ENCODE peak calls at places on chromosomes 7 and 10, in ten cellular contexts. One of them, this sample, is unnamed.

GRCh38 chr7:74040101-74040790 is 12.3 kb downstream of the ELN start:
- DNase-seq in H1: no peak
- DNase-seq in GM12878: no peak
- DNase-seq in ovary: no peak
- DNase-seq in stomach: no peak
- DNase-seq in K562: no peak
- DNase-seq in SK-N-SH: no peak
- DNase-seq in sigmoid colon: no peak
- DNase-seq in A549: no peak
- DNase-seq in suprapubic skin: no peak
- DNase-seq in this sample: no peak

GRCh38 chr10:80535671-80536360 is 1.9 kb upstream of the SH2D4B start:
- DNase-seq in H1: peak; percentile 78
- DNase-seq in GM12878: no peak
- DNase-seq in ovary: peak; percentile 50
- DNase-seq in stomach: peak; percentile 70
- DNase-seq in K562: peak; percentile 81
- DNase-seq in SK-N-SH: no peak
- DNase-seq in sigmoid colon: peak; percentile 78
- DNase-seq in A549: peak; percentile 89
- DNase-seq in suprapubic skin: peak; percentile 90
- DNase-seq in this sample: peak; percentile 85

GRCh38 chr7:20798694-20799121 is 12.0 kb upstream of the SP8 start:
- DNase-seq in H1: peak; percentile 58
- DNase-seq in GM12878: no peak
- DNase-seq in ovary: no peak
- DNase-seq in stomach: no peak
- DNase-seq in K562: no peak
- DNase-seq in SK-N-SH: no peak
- DNase-seq in sigmoid colon: no peak
- DNase-seq in A549: no peak
- DNase-seq in suprapubic skin: no peak
- DNase-seq in this sample: no peak

GRCh38 chr10:97234403-97234802 is 48.6 kb upstream of the SLIT1 start:
- DNase-seq in H1: no peak
- DNase-seq in GM12878: no peak
- DNase-seq in ovary: no peak
- DNase-seq in stomach: no peak
- DNase-seq in K562: peak; percentile 32
- DNase-seq in SK-N-SH: peak; percentile 49
- DNase-seq in sigmoid colon: no peak
- DNase-seq in A549: peak; percentile 13
- DNase-seq in suprapubic skin: no peak
- DNase-seq in this sample: no peak

GRCh38 chr10:30897045-30897444 is 134.6 kb downstream of the ZNF438 start:
- DNase-seq in H1: no peak
- DNase-seq in GM12878: no peak
- DNase-seq in ovary: no peak
- DNase-seq in stomach: no peak
- DNase-seq in K562: no peak
- DNase-seq in SK-N-SH: no peak
- DNase-seq in sigmoid colon: no peak
- DNase-seq in A549: no peak
- DNase-seq in suprapubic skin: no peak
- DNase-seq in this sample: no peak

GRCh38 chr10:96267234-96267705 is 4.1 kb downstream of the BLNK start:
- DNase-seq in H1: no peak
- DNase-seq in GM12878: no peak
- DNase-seq in ovary: no peak
- DNase-seq in stomach: no peak
- DNase-seq in K562: no peak
- DNase-seq in SK-N-SH: no peak
- DNase-seq in sigmoid colon: no peak
- DNase-seq in A549: no peak
- DNase-seq in suprapubic skin: no peak
- DNase-seq in this sample: peak; percentile 43

GRCh38 chr10:29634764-29635625 is at the start of gene SVIL:
- DNase-seq in H1: no peak
- DNase-seq in GM12878: no peak
- DNase-seq in ovary: peak; percentile 87
- DNase-seq in stomach: no peak
- DNase-seq in K562: no peak
- DNase-seq in SK-N-SH: no peak
- DNase-seq in sigmoid colon: peak; percentile 95
- DNase-seq in A549: no peak
- DNase-seq in suprapubic skin: peak; percentile 86
- DNase-seq in this sample: peak; percentile 75

GRCh38 chr7:91164531-91164930 is 99.7 kb upstream of the FZD1 start:
- DNase-seq in H1: no peak
- DNase-seq in GM12878: no peak
- DNase-seq in ovary: no peak
- DNase-seq in stomach: no peak
- DNase-seq in K562: no peak
- DNase-seq in SK-N-SH: no peak
- DNase-seq in sigmoid colon: no peak
- DNase-seq in A549: no peak
- DNase-seq in suprapubic skin: no peak
- DNase-seq in this sample: no peak

GRCh38 chr10:4981722-4982471 is 18.7 kb downstream of the AKR1C1 start:
- DNase-seq in H1: peak; percentile 47
- DNase-seq in GM12878: no peak
- DNase-seq in ovary: peak; percentile 52
- DNase-seq in stomach: peak; percentile 74
- DNase-seq in K562: peak; percentile 93
- DNase-seq in SK-N-SH: peak; percentile 12
- DNase-seq in sigmoid colon: no peak
- DNase-seq in A549: no peak
- DNase-seq in suprapubic skin: no peak
- DNase-seq in this sample: peak; percentile 51

GRCh38 chr7:95205821-95206220 is 118.5 kb downstream of the PON1 start:
- DNase-seq in H1: no peak
- DNase-seq in GM12878: no peak
- DNase-seq in ovary: no peak
- DNase-seq in stomach: no peak
- DNase-seq in K562: no peak
- DNase-seq in SK-N-SH: no peak
- DNase-seq in sigmoid colon: no peak
- DNase-seq in A549: no peak
- DNase-seq in suprapubic skin: no peak
- DNase-seq in this sample: no peak

GRCh38 chr7:10910447-10910846 is 63.2 kb upstream of the PHF14 start:
- DNase-seq in H1: no peak
- DNase-seq in GM12878: no peak
- DNase-seq in ovary: no peak
- DNase-seq in stomach: no peak
- DNase-seq in K562: no peak
- DNase-seq in SK-N-SH: peak; percentile 29
- DNase-seq in sigmoid colon: no peak
- DNase-seq in A549: no peak
- DNase-seq in suprapubic skin: no peak
- DNase-seq in this sample: no peak

GRCh38 chr7:45267262-45267661 is 109.7 kb downstream of the RAMP3 start:
- DNase-seq in H1: no peak
- DNase-seq in GM12878: no peak
- DNase-seq in ovary: no peak
- DNase-seq in stomach: no peak
- DNase-seq in K562: no peak
- DNase-seq in SK-N-SH: no peak
- DNase-seq in sigmoid colon: no peak
- DNase-seq in A549: no peak
- DNase-seq in suprapubic skin: no peak
- DNase-seq in this sample: no peak
- TF ChIP-seq EP300 in H1: no peak
- TF ChIP-seq EP300 in GM12878: no peak
- TF ChIP-seq EP300 in ovary: no peak
- TF ChIP-seq EP300 in stomach: no peak
- TF ChIP-seq EP300 in K562: no peak
- TF ChIP-seq EP300 in SK-N-SH: no peak
- TF ChIP-seq EP300 in sigmoid colon: no peak
- TF ChIP-seq EP300 in A549: no peak
- TF ChIP-seq EP300 in suprapubic skin: no peak
- TF ChIP-seq EP300 in this sample: no peak

GRCh38 chr10:79269969-79270368 is 77.3 kb upstream of the PPIF start:
- DNase-seq in H1: no peak
- DNase-seq in GM12878: no peak
- DNase-seq in ovary: no peak
- DNase-seq in stomach: no peak
- DNase-seq in K562: no peak
- DNase-seq in SK-N-SH: peak; percentile 65
- DNase-seq in sigmoid colon: no peak
- DNase-seq in A549: no peak
- DNase-seq in suprapubic skin: no peak
- DNase-seq in this sample: no peak

GRCh38 chr10:79270471-79271246 is 76.6 kb upstream of the PPIF start:
- DNase-seq in H1: no peak
- DNase-seq in GM12878: no peak
- DNase-seq in ovary: no peak
- DNase-seq in stomach: no peak
- DNase-seq in K562: peak; percentile 50
- DNase-seq in SK-N-SH: peak; percentile 74
- DNase-seq in sigmoid colon: peak; percentile 84
- DNase-seq in A549: no peak
- DNase-seq in suprapubic skin: no peak
- DNase-seq in this sample: no peak

GRCh38 chr10:79273603-79274002 is 73.7 kb upstream of the PPIF start:
- DNase-seq in H1: no peak
- DNase-seq in GM12878: no peak
- DNase-seq in ovary: peak; percentile 59
- DNase-seq in stomach: no peak
- DNase-seq in K562: no peak
- DNase-seq in SK-N-SH: no peak
- DNase-seq in sigmoid colon: peak; percentile 79
- DNase-seq in A549: no peak
- DNase-seq in suprapubic skin: no peak
- DNase-seq in this sample: no peak

GRCh38 chr10:79274279-79275104 is 72.8 kb upstream of the PPIF start:
- DNase-seq in H1: no peak
- DNase-seq in GM12878: no peak
- DNase-seq in ovary: peak; percentile 45
- DNase-seq in stomach: peak; percentile 52
- DNase-seq in K562: no peak
- DNase-seq in SK-N-SH: peak; percentile 87
- DNase-seq in sigmoid colon: peak; percentile 98
- DNase-seq in A549: no peak
- DNase-seq in suprapubic skin: peak; percentile 95
- DNase-seq in this sample: peak; percentile 64

GRCh38 chr10:79272353-79272752 is 74.9 kb upstream of the PPIF start:
- DNase-seq in H1: no peak
- DNase-seq in GM12878: no peak
- DNase-seq in ovary: no peak
- DNase-seq in stomach: no peak
- DNase-seq in K562: no peak
- DNase-seq in SK-N-SH: no peak
- DNase-seq in sigmoid colon: peak; percentile 92
- DNase-seq in A549: no peak
- DNase-seq in suprapubic skin: no peak
- DNase-seq in this sample: no peak
- H3K4me1 ChIP-seq in H1: no peaks in the 10 kb centered on the region
- H3K4me1 ChIP-seq in GM12878: peaks cover 20% of the 10 kb centered on the region
- H3K4me1 ChIP-seq in ovary: peaks cover 14% of the 10 kb centered on the region
- H3K4me1 ChIP-seq in stomach: peaks cover 87% of the 10 kb centered on the region
- H3K4me1 ChIP-seq in K562: peaks cover 27% of the 10 kb centered on the region
- H3K4me1 ChIP-seq in SK-N-SH: peaks cover 99% of the 10 kb centered on the region
- H3K4me1 ChIP-seq in sigmoid colon: no peaks in the 10 kb centered on the region
- H3K4me1 ChIP-seq in A549: peaks cover 7% of the 10 kb centered on the region
- H3K4me1 ChIP-seq in suprapubic skin: peaks cover 86% of the 10 kb centered on the region
- H3K4me1 ChIP-seq in this sample: peaks cover 36% of the 10 kb centered on the region

DNA sequence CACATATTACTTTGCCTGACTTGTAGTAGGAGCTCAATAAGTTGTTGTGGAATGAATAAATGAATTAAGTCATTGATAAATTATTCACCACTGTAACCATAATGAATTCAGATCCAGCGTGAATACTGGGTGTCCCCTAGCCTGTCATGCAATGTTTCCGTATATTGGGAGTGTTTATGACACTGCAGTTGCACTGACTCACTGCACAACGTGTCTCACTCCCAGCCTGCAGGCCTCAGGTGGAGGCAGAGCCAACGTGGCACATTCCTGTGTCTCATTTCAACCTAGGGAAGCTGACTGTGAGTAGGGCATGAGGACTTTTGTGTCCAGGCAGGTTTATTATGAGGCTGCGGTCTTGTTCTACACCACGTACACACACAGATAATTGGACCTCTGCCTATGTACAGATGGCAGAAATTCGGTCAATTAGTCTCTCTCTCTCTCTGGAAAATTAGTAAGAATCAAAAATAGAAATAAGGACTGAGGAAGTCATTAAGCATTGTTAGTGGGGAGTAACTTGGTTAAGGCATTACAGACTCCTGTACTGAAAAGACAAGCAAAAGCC is 299.1 kb upstream of the IGFBP3 start:
- DNase-seq in H1: peak; percentile 6
- DNase-seq in GM12878: no peak
- DNase-seq in ovary: no peak
- DNase-seq in stomach: no peak
- DNase-seq in K562: no peak
- DNase-seq in SK-N-SH: no peak
- DNase-seq in sigmoid colon: no peak
- DNase-seq in A549: no peak
- DNase-seq in suprapubic skin: no peak
- DNase-seq in this sample: no peak
- TF ChIP-seq EP300 in H1: no peak
- TF ChIP-seq EP300 in GM12878: no peak
- TF ChIP-seq EP300 in ovary: no peak
- TF ChIP-seq EP300 in stomach: no peak
- TF ChIP-seq EP300 in K562: no peak
- TF ChIP-seq EP300 in SK-N-SH: no peak
- TF ChIP-seq EP300 in sigmoid colon: no peak
- TF ChIP-seq EP300 in A549: no peak
- TF ChIP-seq EP300 in suprapubic skin: no peak
- TF ChIP-seq EP300 in this sample: no peak

GRCh38 chr7:44267719-44268413 is 57.5 kb downstream of the CAMK2B start:
- DNase-seq in H1: no peak
- DNase-seq in GM12878: no peak
- DNase-seq in ovary: no peak
- DNase-seq in stomach: no peak
- DNase-seq in K562: no peak
- DNase-seq in SK-N-SH: peak; percentile 76
- DNase-seq in sigmoid colon: no peak
- DNase-seq in A549: no peak
- DNase-seq in suprapubic skin: no peak
- DNase-seq in this sample: no peak

GRCh38 chr7:44268671-44269070 is 56.7 kb downstream of the CAMK2B start:
- DNase-seq in H1: no peak
- DNase-seq in GM12878: no peak
- DNase-seq in ovary: no peak
- DNase-seq in stomach: no peak
- DNase-seq in K562: no peak
- DNase-seq in SK-N-SH: no peak
- DNase-seq in sigmoid colon: no peak
- DNase-seq in A549: no peak
- DNase-seq in suprapubic skin: no peak
- DNase-seq in this sample: no peak

GRCh38 chr7:44269943-44270493 is 55.4 kb downstream of the CAMK2B start:
- DNase-seq in H1: no peak
- DNase-seq in GM12878: no peak
- DNase-seq in ovary: no peak
- DNase-seq in stomach: no peak
- DNase-seq in K562: no peak
- DNase-seq in SK-N-SH: no peak
- DNase-seq in sigmoid colon: no peak
- DNase-seq in A549: no peak
- DNase-seq in suprapubic skin: no peak
- DNase-seq in this sample: no peak

GRCh38 chr7:44267178-44267577 is 58.2 kb downstream of the CAMK2B start:
- DNase-seq in H1: no peak
- DNase-seq in GM12878: no peak
- DNase-seq in ovary: no peak
- DNase-seq in stomach: no peak
- DNase-seq in K562: no peak
- DNase-seq in SK-N-SH: no peak
- DNase-seq in sigmoid colon: no peak
- DNase-seq in A549: no peak
- DNase-seq in suprapubic skin: no peak
- DNase-seq in this sample: no peak

GRCh38 chr7:44269417-44269816 is 56.0 kb downstream of the CAMK2B start:
- DNase-seq in H1: no peak
- DNase-seq in GM12878: no peak
- DNase-seq in ovary: no peak
- DNase-seq in stomach: no peak
- DNase-seq in K562: no peak
- DNase-seq in SK-N-SH: no peak
- DNase-seq in sigmoid colon: no peak
- DNase-seq in A549: no peak
- DNase-seq in suprapubic skin: no peak
- DNase-seq in this sample: no peak
- H3K4me1 ChIP-seq in H1: no peaks in the 10 kb centered on the region
- H3K4me1 ChIP-seq in GM12878: no peaks in the 10 kb centered on the region
- H3K4me1 ChIP-seq in ovary: no peaks in the 10 kb centered on the region
- H3K4me1 ChIP-seq in stomach: no peaks in the 10 kb centered on the region
- H3K4me1 ChIP-seq in K562: no peaks in the 10 kb centered on the region
- H3K4me1 ChIP-seq in SK-N-SH: peaks cover 45% of the 10 kb centered on the region
- H3K4me1 ChIP-seq in sigmoid colon: no peaks in the 10 kb centered on the region
- H3K4me1 ChIP-seq in A549: no peaks in the 10 kb centered on the region
- H3K4me1 ChIP-seq in suprapubic skin: no peaks in the 10 kb centered on the region
- H3K4me1 ChIP-seq in this sample: no peaks in the 10 kb centered on the region